ENCODE peak calls at places on chromosomes 6 and 20, in four cellular contexts. W is breast epithelium; G is activated naive CD4-positive, alpha-beta T cell treated with anti-CD3 and anti-CD28 coated beads for 36 hours; E is amygdala. F is an unnamed sample.

GRCh38 chr6:156816505-156816904 is 39.3 kb downstream of the ARID1B start:
- DNase-seq in W (no peak), E (no peak), G (no peak), F (no peak)

GRCh38 chr6:112839525-112839961 is 492.4 kb downstream of the RFPL4B start:
- DNase-seq in G (no peak), E (no peak), W (no peak), F (no peak)

GRCh38 chr6:27575594-27576361 is 102.9 kb upstream of the ZNF184 start:
- DNase-seq in W (no peak), E (no peak), G (no peak), F (no peak)

GRCh38 chr20:3797592-3798404 is 1.7 kb downstream of the CDC25B start:
- DNase-seq in G (peak), W (no peak), E (no peak), F (no peak)

GRCh38 chr6:37587776-37588744 is 88.4 kb upstream of the CCDC167 start:
- DNase-seq in W (no peak), E (no peak), G (no peak), F (peak)

GRCh38 chr20:41692479-41693135 is 74.4 kb upstream of the CHD6 start:
- DNase-seq in E (peak), W (peak), G (peak), F (peak)

GRCh38 chr6:46211917-46212316 is 41.1 kb upstream of the ENPP5 start:
- DNase-seq in W (no peak), G (no peak), E (no peak), F (no peak)

GRCh38 chr6:55182016-55182650 is 7.8 kb downstream of the HCRTR2 start:
- DNase-seq in G (no peak), W (no peak), E (no peak), F (no peak)

GRCh38 chr6:56437171-56437900 is 190.0 kb upstream of the COL21A1 start:
- DNase-seq in E (no peak), W (no peak), G (no peak), F (no peak)

GRCh38 chr6:82365011-82365751 is 1.6 kb downstream of the TPBG start:
- DNase-seq in E (no peak), W (no peak), G (peak), F (peak)

GRCh38 chr6:7051780-7052440 is 55.9 kb upstream of the RREB1 start:
- DNase-seq in W (no peak), E (no peak), G (peak), F (peak)

GRCh38 chr6:155174576-155175174 is 89.1 kb upstream of the CLDN20 start:
- DNase-seq in G (peak), E (peak), W (peak), F (peak)

GRCh38 chr6:3308106-3308505 is 49.4 kb downstream of the PSMG4 start:
- DNase-seq in W (no peak), G (no peak), E (no peak), F (no peak)

GRCh38 chr6:112205521-112206458 is 48.6 kb downstream of the LAMA4 start:
- DNase-seq in G (no peak), W (no peak), E (no peak), F (no peak)

GRCh38 chr6:92023410-92023940 is 1395.9 kb downstream of the EPHA7 start:
- DNase-seq in E (no peak), W (no peak), G (no peak), F (no peak)

GRCh38 chr20:52972190-52972937 is at the start of gene TSHZ2:
- DNase-seq in E (peak), W (peak), G (peak), F (peak)

GRCh38 chr20:16455296-16455695 is 118.0 kb downstream of the KIF16B start:
- DNase-seq in E (no peak), G (no peak), W (no peak), F (no peak)

GRCh38 chr6:110298916-110299315 is 59.2 kb downstream of the METTL24 start:
- DNase-seq in W (no peak), G (no peak), E (no peak), F (no peak)

GRCh38 chr6:136677822-136678221 is 114.5 kb downstream of the MAP3K5 start:
- DNase-seq in G (no peak), E (no peak), W (no peak), F (no peak)

GRCh38 chr6:166587631-166588413 is 1.3 kb upstream of the RAMACL start:
- DNase-seq in G (no peak), W (no peak), E (no peak), F (no peak)

F was measured in endothelial cell.